ENCODE peak calls at places on chromosomes 5 and 9, in four cellular contexts. P, S, T and R are unnamed samples.

GRCh38 chr9:38162332-38162985 is 93.4 kb upstream of the SHB start:
- DNase-seq in T (no peak), P (no peak), S (no peak), R (no peak)

GRCh38 chr5:163269624-163270023 is 167.8 kb upstream of the CCNG1 start:
- DNase-seq in P (no peak), T (no peak), S (peak; percentile 63), R (no peak)

GRCh38 chr5:111453747-111454146 is 58.6 kb downstream of the STARD4 start:
- DNase-seq in P (peak; percentile 11), T (no peak), S (no peak), R (no peak)

GRCh38 chr5:35067985-35068384 is 20.2 kb upstream of the AGXT2 start:
- DNase-seq in P (no peak), S (no peak), T (no peak), R (no peak)

GRCh38 chr5:157204765-157205164 is 24.1 kb downstream of the ITK start:
- DNase-seq in T (no peak), S (no peak), P (no peak), R (no peak)

GRCh38 chr9:106897223-106897622 is 34.3 kb downstream of the ZNF462 start:
- DNase-seq in P (no peak), S (no peak), T (no peak), R (no peak)

GRCh38 chr9:95197692-95198271 is 119.7 kb downstream of the FANCC start:
- DNase-seq in T (no peak), S (no peak), P (peak; percentile 52), R (no peak)

GRCh38 chr9:12464368-12464767 is 228.8 kb upstream of the TYRP1 start:
- DNase-seq in T (no peak), P (no peak), S (no peak), R (no peak)

GRCh38 chr9:112094240-112094639 is 80.9 kb downstream of the SUSD1 start:
- DNase-seq in S (no peak), T (no peak), P (no peak), R (no peak)